ENCODE peak calls at places on chromosomes 13 and 19, in four cellular contexts. D, J, E and R are unnamed samples.

GRCh38 chr13:106756446-106756845 is 188.5 kb upstream of the ARGLU1 start:
- DNase-seq in E (no peak), J (no peak), D (peak), R (no peak)

GRCh38 chr13:41546372-41547252 is 89.3 kb downstream of the RGCC start:
- DNase-seq in J (no peak), D (no peak), E (no peak), R (no peak)

GRCh38 chr19:45809643-45810159 is 5.4 kb downstream of the RSPH6A start:
- DNase-seq in D (no peak), E (no peak), J (no peak), R (no peak)

GRCh38 chr13:99153219-99153618 is 47.4 kb upstream of the UBAC2 start:
- DNase-seq in J (no peak), D (no peak), E (no peak), R (no peak)

GRCh38 chr13:102402292-102402691 is 444 bp upstream of the FGF14 start:
- DNase-seq in J (no peak), D (peak), E (no peak), R (peak)

GRCh38 chr19:55273978-55274707 is 5.8 kb downstream of the HSPBP1 start:
- DNase-seq in E (no peak), J (no peak), D (no peak), R (no peak)

GRCh38 chr19:38389101-38389925 is 816 bp downstream of the SPRED3 start:
- DNase-seq in E (no peak), J (no peak), D (no peak), R (no peak)

GRCh38 chr19:44677019-44677809 is 5.9 kb downstream of the CEACAM19 start:
- DNase-seq in D (no peak), J (no peak), E (no peak), R (no peak)

DNA sequence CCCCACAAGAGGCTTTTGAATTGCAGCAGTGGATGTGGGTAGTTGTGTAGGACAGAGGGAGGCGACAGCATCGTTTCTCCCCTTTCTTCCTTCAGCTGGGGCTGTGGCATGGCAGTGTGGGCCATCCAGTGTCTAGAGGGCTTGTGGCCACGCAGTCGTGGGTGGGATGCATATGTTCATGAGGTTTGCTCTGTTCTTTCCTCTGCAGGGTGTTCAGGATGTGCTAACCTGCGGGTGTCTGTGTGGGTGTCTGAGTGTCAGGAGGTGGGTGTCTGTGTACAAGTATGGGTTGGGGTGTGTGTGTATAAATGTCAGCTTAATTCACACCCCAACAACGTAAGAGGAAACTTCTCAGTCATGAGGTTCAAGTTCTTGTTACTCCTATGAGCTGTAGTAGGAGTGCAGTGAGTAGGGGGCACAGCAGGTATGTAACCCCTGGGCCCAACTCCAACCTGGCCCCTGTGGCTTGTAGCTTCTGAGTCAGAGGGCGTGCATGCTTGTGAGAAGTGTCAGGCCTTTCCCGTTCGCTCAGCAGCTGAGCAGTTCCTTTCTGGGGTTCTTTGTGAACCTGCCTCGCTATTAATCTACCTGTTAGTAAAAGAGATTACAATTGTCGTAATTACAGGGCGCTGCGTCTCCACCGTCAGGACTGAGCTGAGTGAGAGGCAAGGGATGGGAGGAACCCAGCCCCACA is 49.0 kb downstream of the NFIX start:
- DNase-seq in E (no peak), D (no peak), J (no peak), R (no peak)
- H3K27ac ChIP-seq in E (peak), D (peak), J (no peak), R (no peak)

GRCh38 chr19:632228-633067 is 889 bp downstream of the POLRMT start:
- DNase-seq in D (no peak), J (no peak), E (no peak), R (peak)
- TF ChIP-seq POLR2A in D (no peak), J (no peak), E (no peak), R (no peak)

GRCh38 chr19:933553-933882 is 7.7 kb downstream of the ARID3A start:
- DNase-seq in E (no peak), J (no peak), D (no peak), R (no peak)
- H3K27ac ChIP-seq in E (peak), J (peak), D (peak), R (no peak)

GRCh38 chr19:35702223-35703012 is 1.9 kb upstream of the ZBTB32 start:
- DNase-seq in J (peak), E (peak), D (peak), R (peak)
- TF ChIP-seq POLR2A in J (no peak), E (no peak), D (no peak), R (peak)

DNA sequence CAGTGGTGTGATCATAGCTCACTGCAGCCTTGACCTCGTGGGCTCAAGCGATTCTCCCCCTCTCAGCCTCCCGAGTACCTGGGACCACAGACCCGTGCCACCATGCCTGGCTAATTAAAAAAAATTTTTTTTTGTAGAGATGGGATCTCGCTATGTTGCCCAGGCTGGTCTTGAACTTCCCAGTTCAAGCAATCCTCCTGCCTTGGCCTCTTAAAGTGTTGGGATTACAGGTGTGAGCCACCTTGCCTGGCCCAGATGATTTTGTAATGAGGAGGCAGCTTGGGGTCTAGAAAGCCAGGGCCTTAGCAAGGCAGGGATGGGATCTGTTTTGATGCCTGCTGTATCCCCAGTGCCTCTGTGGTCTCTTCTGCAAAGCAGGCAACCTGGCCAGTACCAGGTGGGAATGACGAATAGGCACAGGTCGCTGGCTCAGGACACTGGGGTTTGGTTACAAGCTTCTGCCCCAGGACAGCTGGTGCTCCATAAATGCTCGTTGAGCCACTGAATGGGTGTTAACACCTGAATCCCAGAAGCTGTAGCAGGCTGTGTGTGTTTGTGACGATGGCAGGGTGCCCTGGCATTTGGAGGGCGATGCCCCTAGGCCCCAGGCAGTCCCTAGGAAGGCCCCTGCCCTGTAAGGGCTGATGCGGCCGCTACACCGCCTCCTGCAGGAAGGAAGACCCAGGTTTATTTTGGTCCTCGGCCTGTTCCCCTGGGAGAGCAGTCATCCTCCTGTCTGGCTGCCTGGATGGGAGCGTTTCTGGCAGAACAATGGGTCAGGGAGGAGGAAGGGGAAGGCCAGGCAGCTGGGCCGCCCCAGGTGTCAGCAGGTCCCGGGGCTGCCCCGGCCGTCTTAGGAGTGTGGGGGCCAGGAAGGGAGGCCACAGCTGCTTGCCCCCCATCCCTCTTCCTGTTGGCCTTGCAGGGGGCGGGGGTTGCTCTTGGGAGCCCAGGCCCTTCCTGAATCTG is 8.6 kb downstream of the TNFAIP8L1 start:
- DNase-seq in E (peak), J (no peak), D (peak), R (peak)
- H3K27ac ChIP-seq in E (peak), J (no peak), D (peak), R (no peak)

DNA sequence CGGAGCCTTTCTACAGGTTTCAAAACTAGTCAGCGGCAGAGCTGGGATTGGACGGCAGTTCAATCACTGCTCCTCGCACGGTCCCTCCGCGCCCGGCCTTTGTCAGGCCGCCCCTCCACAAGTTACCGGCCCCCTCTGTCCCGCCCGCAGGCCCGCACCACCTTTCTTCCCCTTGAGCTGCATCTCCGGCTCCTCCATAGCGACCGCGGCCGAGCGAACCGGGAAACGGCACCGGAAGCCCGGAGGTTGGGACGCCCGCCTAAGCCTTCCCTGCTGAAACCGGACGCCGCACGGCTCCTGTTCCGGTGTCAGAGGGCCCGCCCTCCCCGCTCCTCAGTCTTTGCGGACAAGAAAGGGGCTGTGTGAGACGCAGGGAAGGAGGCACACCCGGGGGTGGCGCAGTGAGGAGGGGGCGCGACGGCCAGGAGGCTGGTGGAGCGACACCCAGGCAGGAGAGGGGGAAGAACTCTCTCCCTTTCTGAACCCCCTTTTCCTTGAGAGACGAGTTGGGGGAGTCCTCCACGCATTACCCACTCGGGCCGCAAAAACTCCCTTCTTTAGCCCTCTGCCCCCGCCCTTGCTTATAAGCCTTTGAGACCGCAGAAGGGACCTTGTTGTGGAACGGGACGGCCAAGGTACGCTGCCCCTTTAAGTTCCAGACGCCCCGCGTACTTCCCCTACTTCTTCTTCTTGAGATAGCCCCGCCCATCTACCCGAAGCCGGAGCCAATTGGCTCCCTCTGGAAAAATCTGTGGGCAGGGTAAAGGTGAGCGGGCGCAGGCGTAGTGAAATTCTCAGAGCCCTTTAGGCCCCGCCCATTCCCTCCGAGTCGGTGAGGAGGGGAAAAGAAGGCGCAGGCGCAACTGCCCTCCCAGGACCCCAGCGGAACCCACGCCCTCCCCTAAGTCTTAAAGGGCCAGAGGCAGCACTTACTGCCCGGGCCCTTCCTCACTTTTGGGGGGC is at the start of the genes BORCS8 and RFXANK:
- DNase-seq in D (peak), J (peak), E (peak), R (peak)
- TF ChIP-seq POLR2A in D (no peak), J (peak), E (peak), R (peak)

GRCh38 chr19:50492303-50493052 is 15.8 kb upstream of the GARIN5A start:
- DNase-seq in J (no peak), D (no peak), E (no peak), R (peak)
- H3K27ac ChIP-seq in J (no peak), D (no peak), E (no peak), R (no peak)